ENCODE peak calls at places on chromosomes 5 and 9, in ten cellular contexts. C is Peyer's patch, E is adrenal gland, K is A549, W is HFF-Myc, H is heart right ventricle, Z is cardiac fibroblast, T is foreskin fibroblast, A is B cell, B is Calu3. X is an unnamed sample.

GRCh38 chr5:157253547-157253946 is 12.4 kb upstream of the CYFIP2 start:
- DNase-seq in W (no peak), Z (peak; percentile 70), A (peak; percentile 74), K (peak; percentile 69), B (peak; percentile 72), H (peak; percentile 43), T (peak; percentile 41), E (peak; percentile 76), C (no peak), X (peak; percentile 71)

GRCh38 chr5:52770287-52770939 is 17.3 kb upstream of the ITGA1 start:
- DNase-seq in H (no peak), T (no peak), B (no peak), E (no peak), Z (no peak), C (no peak), K (no peak), W (no peak), A (no peak), X (no peak)

GRCh38 chr5:81837667-81838306 is 86.9 kb upstream of the SSBP2 start:
- DNase-seq in H (no peak), E (no peak), K (no peak), C (no peak), Z (no peak), T (no peak), B (no peak), A (no peak), W (no peak), X (no peak)

GRCh38 chr9:137445275-137445807 is 4.2 kb upstream of the ENTPD8 start:
- DNase-seq in K (peak; percentile 75), T (peak; percentile 71), W (peak; percentile 66), B (peak; percentile 87), Z (peak; percentile 80), C (peak; percentile 90), A (peak; percentile 80), H (peak; percentile 77), E (peak; percentile 87), X (peak; percentile 75)

GRCh38 chr5:39716532-39716971 is 291.8 kb upstream of the DAB2 start:
- DNase-seq in K (peak; percentile 20), Z (peak; percentile 66), C (no peak), W (no peak), B (peak; percentile 58), H (peak; percentile 4), E (peak; percentile 24), T (peak; percentile 56), A (peak; percentile 20), X (peak; percentile 26)

GRCh38 chr5:68137451-68138190 is 77.9 kb upstream of the PIK3R1 start:
- DNase-seq in K (no peak), H (no peak), B (no peak), Z (no peak), W (peak; percentile 33), A (no peak), T (peak; percentile 72), C (no peak), E (no peak), X (no peak)

GRCh38 chr9:14205463-14205862 is 108.5 kb downstream of the NFIB start:
- DNase-seq in E (no peak), A (no peak), T (peak; percentile 60), W (no peak), H (no peak), C (no peak), B (no peak), K (peak; percentile 15), Z (peak; percentile 89), X (no peak)

GRCh38 chr5:170907758-170908157 is 45.9 kb downstream of the RANBP17 start:
- DNase-seq in H (no peak), E (no peak), W (peak; percentile 11), C (no peak), T (peak; percentile 73), Z (peak; percentile 66), A (no peak), K (no peak), B (no peak), X (no peak)

GRCh38 chr5:37495668-37496067 is 116.5 kb downstream of the WDR70 start:
- DNase-seq in E (no peak), H (no peak), C (no peak), B (no peak), K (no peak), W (peak; percentile 19), T (peak; percentile 64), Z (peak; percentile 39), A (no peak), X (no peak)

GRCh38 chr5:127870914-127871313 is 167.7 kb downstream of the CCDC192 start:
- DNase-seq in T (peak; percentile 47), W (no peak), A (no peak), K (no peak), B (no peak), E (peak; percentile 85), C (no peak), H (peak; percentile 63), Z (peak; percentile 83), X (no peak)

GRCh38 chr5:74940782-74941363 is 74.7 kb upstream of the FAM169A start:
- DNase-seq in T (no peak), W (no peak), Z (no peak), C (no peak), A (no peak), K (no peak), B (no peak), E (no peak), H (no peak), X (no peak)

GRCh38 chr9:91378695-91379127 is 17.0 kb upstream of the AUH start:
- DNase-seq in H (no peak), B (no peak), W (no peak), T (peak; percentile 76), K (no peak), Z (peak; percentile 86), C (no peak), A (no peak), E (peak; percentile 35), X (no peak)

GRCh38 chr9:77834898-77835505 is 186.9 kb upstream of the GNA14 start:
- DNase-seq in T (no peak), B (no peak), K (no peak), Z (no peak), A (no peak), E (no peak), W (no peak), H (no peak), C (no peak), X (no peak)

GRCh38 chr9:105401651-105402050 is 46.2 kb upstream of the FSD1L start:
- DNase-seq in C (no peak), Z (peak; percentile 72), A (no peak), W (no peak), E (no peak), H (no peak), B (no peak), K (no peak), T (peak; percentile 37), X (peak; percentile 31)

DNA sequence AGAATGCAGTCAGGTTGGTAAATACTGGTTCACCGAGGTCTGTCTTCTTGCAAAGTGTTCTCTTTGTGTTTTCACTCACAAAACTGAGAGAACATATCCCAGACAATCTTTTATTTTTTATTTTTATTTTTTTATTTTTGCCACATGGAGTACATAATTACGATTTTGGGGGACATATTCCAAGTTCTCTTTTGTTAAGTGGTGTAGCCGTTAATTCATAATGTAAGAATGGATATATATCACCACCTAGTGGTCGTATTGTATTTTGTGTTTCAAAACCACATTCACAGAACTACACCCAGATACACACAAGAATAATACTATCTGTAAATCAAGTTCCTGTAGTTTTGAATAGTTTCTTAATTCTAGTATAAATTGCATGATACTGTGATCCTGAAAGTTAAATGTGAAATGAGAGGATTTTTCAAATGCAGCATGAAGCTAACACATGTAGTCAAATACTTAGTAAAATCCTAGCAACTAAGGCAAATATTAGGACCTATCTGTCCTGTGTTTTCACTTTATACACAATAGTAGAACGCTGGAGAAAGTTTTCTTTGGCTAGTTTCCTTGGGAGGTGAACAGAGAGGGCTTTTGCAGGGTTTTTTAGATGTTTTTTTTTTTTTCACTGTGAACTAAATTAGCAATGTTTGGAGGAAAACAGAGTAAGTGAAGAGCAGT is 92.7 kb downstream of the VCAN start:
- DNase-seq in T (peak; percentile 30), W (no peak), E (no peak), K (peak; percentile 18), A (peak; percentile 5), C (no peak), H (no peak), Z (peak; percentile 75), B (no peak), X (peak; percentile 47)
- TF ChIP-seq CTCF in T (peak; percentile 13), W (peak; percentile 23), E (peak; percentile 66), K (peak; percentile 78), A (peak; percentile 76), C (peak; percentile 23), H (peak; percentile 76), Z (peak; percentile 28), B (peak; percentile 44), X (peak; percentile 91)

GRCh38 chr5:167261309-167262100 is 1029.9 kb upstream of the WWC1 start:
- DNase-seq in E (no peak), T (no peak), C (no peak), H (no peak), B (no peak), K (peak; percentile 8), W (no peak), Z (peak; percentile 5), A (no peak), X (no peak)
- TF ChIP-seq CTCF in E (peak; percentile 20), T (peak; percentile 32), C (no peak), H (peak; percentile 15), B (peak; percentile 26), K (peak; percentile 41), W (peak; percentile 55), Z (no peak), A (no peak), X (peak; percentile 66)

DNA sequence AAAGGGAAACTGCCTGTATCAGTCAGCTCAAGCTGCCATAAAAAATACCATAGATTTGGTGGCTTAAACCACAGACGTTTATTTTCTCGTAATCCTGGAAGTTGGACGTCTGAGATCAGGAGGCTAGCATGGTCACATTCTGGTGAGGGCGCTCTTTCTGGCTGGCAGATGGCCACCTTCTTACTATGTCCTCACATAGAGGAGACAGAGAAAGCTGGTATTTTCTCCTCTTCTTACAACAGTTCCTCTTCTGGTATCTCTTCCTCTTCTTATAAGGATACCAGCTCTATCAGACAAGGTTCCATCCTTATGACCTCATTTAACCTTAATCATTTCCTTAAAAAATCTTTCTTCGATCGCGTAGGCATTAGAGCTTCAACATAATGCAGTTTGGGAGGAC is 50.6 kb upstream of the RFX3 start:
- DNase-seq in H (no peak), A (no peak), T (no peak), W (no peak), Z (peak; percentile 5), E (peak; percentile 45), K (no peak), B (no peak), C (no peak), X (no peak)
- TF ChIP-seq CTCF in H (no peak), A (no peak), T (no peak), W (no peak), Z (no peak), E (no peak), K (no peak), B (no peak), C (no peak), X (no peak)

DNA sequence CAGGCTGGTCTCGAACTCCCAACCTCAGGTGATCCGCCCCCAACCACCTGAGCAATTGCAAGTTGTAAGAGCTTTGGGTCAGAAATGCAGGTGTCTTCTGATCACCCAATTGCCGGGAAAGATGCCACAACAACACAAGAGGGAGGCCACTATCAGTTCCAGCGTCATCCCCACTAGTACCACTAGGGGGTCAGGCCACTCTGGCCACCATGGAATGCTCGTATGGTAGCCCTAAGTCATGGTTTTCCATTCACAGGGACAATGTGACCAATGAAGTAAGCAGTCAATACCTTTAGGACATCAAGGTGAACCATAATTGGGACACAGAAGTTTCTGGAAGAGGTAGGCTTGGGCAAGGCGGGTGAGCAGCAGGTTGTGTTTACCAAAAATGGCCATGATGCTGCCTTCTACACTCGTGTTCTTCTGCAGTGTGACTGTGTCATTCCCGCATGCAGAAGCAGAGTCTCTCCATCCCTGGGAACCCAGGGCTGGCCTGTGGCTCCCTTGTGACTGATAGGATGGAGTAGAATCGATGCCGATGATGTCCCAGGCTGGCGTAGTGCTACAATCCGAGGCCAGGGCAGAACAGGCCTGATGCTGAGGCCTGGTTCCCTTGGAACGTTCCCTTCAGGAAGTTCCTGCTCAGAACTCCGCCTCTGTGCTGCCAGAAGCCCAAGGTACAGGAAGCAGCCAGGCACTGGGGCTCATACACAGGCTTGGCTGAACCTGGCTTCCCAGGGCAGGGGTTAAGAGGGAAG is 42.2 kb upstream of the ANKRD33B start:
- DNase-seq in K (peak; percentile 40), A (no peak), Z (no peak), H (no peak), W (no peak), C (no peak), B (peak; percentile 18), E (no peak), T (no peak), X (no peak)
- TF ChIP-seq CTCF in K (no peak), A (peak; percentile 61), Z (peak; percentile 63), H (peak; percentile 16), W (peak; percentile 57), C (no peak), B (peak; percentile 25), E (no peak), T (peak; percentile 36), X (peak; percentile 73)

X was measured in OCI-LY7.